ENCODE peak calls at places on chromosome 10, in nine cellular contexts. Z, M, V, E, W, K, A, X and N are unnamed samples.
A peak's percentile ranks its signal among the peaks of the same experiment; 100 is the strongest.

GRCh38 chr10:100184426-100185219 is 1.2 kb downstream of the ERLIN1 start:
- DNase-seq in K (no peak), Z (peak; percentile 11), E (no peak), A (no peak), V (peak; percentile 35), X (no peak), W (no peak), M (peak; percentile 23), N (peak; percentile 22)

GRCh38 chr10:98886686-98887085 is 349.0 kb downstream of the HPSE2 start:
- DNase-seq in K (no peak), W (no peak), X (no peak), E (no peak), Z (no peak), M (no peak), V (no peak), A (no peak), N (no peak)

GRCh38 chr10:113052076-113052830 is 102.2 kb downstream of the TCF7L2 start:
- DNase-seq in X (no peak), Z (no peak), E (no peak), K (no peak), M (no peak), V (no peak), W (no peak), A (no peak), N (no peak)

GRCh38 chr10:26242752-26243151 is 26.2 kb downstream of the GAD2 start:
- DNase-seq in K (no peak), V (no peak), Z (no peak), A (no peak), E (no peak), M (no peak), X (no peak), W (no peak), N (no peak)

GRCh38 chr10:14971867-14972448 is 12.8 kb downstream of the MEIG1 start:
- DNase-seq in M (peak; percentile 41), W (no peak), K (peak; percentile 38), A (no peak), V (no peak), E (peak; percentile 45), X (no peak), Z (no peak), N (no peak)

GRCh38 chr10:10644317-10645111 is 373.2 kb upstream of the CELF2 start:
- DNase-seq in K (no peak), A (no peak), M (no peak), W (no peak), Z (no peak), X (no peak), E (no peak), V (no peak), N (no peak)

GRCh38 chr10:88934900-88935672 is 17.5 kb downstream of the ACTA2 start:
- DNase-seq in A (peak; percentile 69), E (peak; percentile 83), V (peak; percentile 80), W (peak; percentile 78), Z (peak; percentile 55), K (peak; percentile 84), X (no peak), M (peak; percentile 87), N (peak; percentile 78)

GRCh38 chr10:72259491-72260214 is 14.1 kb upstream of the DDIT4 start:
- DNase-seq in Z (no peak), A (no peak), K (no peak), W (no peak), E (no peak), M (peak; percentile 84), V (no peak), X (no peak), N (no peak)

GRCh38 chr10:89419548-89419947 is 5.2 kb downstream of the IFIT5 start:
- DNase-seq in M (no peak), K (no peak), A (no peak), W (no peak), X (no peak), V (no peak), Z (peak; percentile 23), E (no peak), N (no peak)

GRCh38 chr10:59284111-59284975 is 78.0 kb downstream of the FAM13C start:
- DNase-seq in E (no peak), W (no peak), X (no peak), A (no peak), K (no peak), M (no peak), Z (no peak), V (no peak), N (no peak)
- H3K4me3 ChIP-seq in E (no peak overlapping the region), W (no peak overlapping the region), X (no peak overlapping the region), A (no peak overlapping the region), K (no peak overlapping the region), M (no peak overlapping the region), Z (no peak overlapping the region), V (no peak overlapping the region), N (no peak overlapping the region)

DNA sequence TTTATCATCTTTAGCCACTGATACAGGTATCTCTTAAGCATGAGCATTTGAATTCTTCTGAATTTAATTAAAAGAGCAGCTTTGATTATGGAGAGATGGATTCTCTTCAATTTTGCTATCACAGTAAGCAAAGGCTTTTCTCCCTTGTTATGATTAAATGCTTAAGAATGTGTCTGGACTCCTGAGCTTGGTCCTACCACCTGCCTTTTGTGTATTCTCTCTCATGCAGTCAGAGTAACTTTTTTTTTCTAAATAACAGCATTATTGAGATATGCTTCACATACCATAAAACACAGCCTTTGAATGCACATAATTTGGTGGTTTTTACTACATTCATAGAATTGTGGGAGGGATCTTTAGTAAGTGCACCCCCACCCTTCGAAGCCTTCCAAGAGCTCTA is 175.6 kb downstream of the ADAM12 start:
- DNase-seq in M (no peak), W (no peak), X (no peak), V (no peak), Z (no peak), A (no peak), E (no peak), K (no peak), N (no peak)
- TF ChIP-seq EP300 in M (no peak), W (no peak), X (no peak), V (no peak), Z (no peak), A (no peak), E (no peak), K (no peak), N (no peak)

GRCh38 chr10:52780391-52781155 is 8.0 kb upstream of the MBL2 start:
- DNase-seq in A (no peak), Z (no peak), E (no peak), X (no peak), W (no peak), K (no peak), M (no peak), V (no peak), N (no peak)

GRCh38 chr10:52782554-52782953 is 10.0 kb upstream of the MBL2 start:
- DNase-seq in V (no peak), X (no peak), M (no peak), W (no peak), E (no peak), K (no peak), A (no peak), Z (no peak), N (no peak)

GRCh38 chr10:52778511-52779392 is 6.2 kb upstream of the MBL2 start:
- DNase-seq in K (no peak), E (no peak), Z (no peak), V (peak; percentile 41), X (no peak), W (no peak), A (no peak), M (peak; percentile 31), N (peak; percentile 62)

GRCh38 chr10:52777414-52777813 is 4.8 kb upstream of the MBL2 start:
- DNase-seq in W (no peak), V (no peak), M (no peak), E (no peak), A (no peak), Z (no peak), X (no peak), K (no peak), N (no peak)

DNA sequence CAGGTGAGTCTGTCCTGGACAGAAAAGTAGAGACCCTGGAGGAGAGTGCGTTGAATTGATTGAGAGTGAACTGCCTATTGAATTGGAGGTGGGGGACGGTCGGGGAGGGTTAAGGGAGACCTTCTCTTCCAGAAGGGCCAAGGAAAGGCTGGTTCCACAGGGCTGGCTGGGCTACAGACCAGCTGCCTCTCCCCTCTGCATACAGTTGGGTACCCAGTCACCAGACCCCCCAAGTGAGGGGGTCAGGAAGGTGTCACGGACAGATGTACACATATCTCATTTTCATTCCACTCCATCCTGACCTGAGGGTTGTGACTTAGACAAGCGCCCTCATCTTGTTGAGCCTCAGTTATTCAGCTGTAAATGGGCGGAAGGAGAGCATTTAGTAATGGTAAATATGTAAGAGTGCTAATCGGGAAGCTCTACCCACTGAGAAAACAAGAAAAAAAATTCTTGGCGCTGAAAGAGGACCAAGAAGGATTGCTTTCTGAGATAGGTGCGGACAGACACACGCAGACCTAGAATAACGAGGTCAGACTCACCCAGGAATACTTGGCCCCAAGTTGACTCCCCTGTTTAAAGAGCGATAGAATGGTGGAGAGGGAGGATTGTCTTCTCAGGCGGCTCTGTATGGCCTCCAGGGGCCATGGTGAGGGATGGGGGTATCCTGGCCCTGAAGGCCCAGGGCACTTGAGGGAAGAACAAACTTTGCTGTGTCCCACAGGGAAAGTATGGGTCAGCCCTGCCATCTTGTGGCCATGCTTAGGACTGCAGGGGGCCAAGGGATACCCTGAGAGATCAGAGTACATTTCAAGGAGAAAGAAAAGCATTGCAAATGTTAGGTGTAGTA is 7.2 kb upstream of the MBL2 start:
- DNase-seq in E (peak; percentile 67), V (peak; percentile 64), M (peak; percentile 62), Z (peak; percentile 74), A (no peak), X (no peak), W (no peak), K (peak; percentile 54), N (no peak)
- H3K4me3 ChIP-seq in E (no peak overlapping the region), V (peak overlapping the region; percentile 31), M (no peak overlapping the region), Z (no peak overlapping the region), A (no peak overlapping the region), X (no peak overlapping the region), W (no peak overlapping the region), K (no peak overlapping the region), N (no peak overlapping the region)

DNA sequence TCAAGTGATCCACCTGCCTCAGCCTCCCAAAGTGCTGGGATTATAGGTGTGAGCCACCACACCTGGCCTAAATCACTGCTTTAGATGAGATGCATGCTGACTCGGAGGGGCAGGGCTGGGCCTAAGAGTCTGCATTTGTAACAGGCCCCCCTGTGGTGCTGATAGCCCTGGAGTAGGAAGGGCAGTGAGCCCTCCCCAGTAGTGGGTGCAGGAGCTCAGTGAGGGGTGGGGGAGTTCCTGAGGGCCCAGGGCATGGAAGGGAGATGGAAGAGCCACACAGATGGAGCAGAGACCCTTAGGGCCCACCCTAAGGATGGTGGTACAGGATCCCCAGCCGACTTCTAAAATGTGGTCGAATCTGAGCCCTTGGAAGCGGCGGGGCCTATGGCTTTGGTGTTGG is 131.7 kb upstream of the PPIF start:
- DNase-seq in X (no peak), E (no peak), M (no peak), W (no peak), K (no peak), A (no peak), Z (no peak), V (no peak), N (no peak)
- TF ChIP-seq EP300 in X (no peak), E (no peak), M (no peak), W (no peak), K (no peak), A (no peak), Z (no peak), V (no peak), N (no peak)